ENCODE peak calls at places on chromosomes 16 and 17, in six cellular contexts. Z is stimulated activated CD4-positive, alpha-beta T cell treated with anti-CD3 and anti-CD28 coated beads, Interleukin-1b, Interleukin-23, amount 100 ng/mL, for 24 hours; T is cardiac muscle cell; B is neural crest cell; O is LNCaP clone FGC; P is mucosa of descending colon. F is an unnamed sample.

GRCh38 chr17:77957215-77957868 is 1.2 kb upstream of the TNRC6C start:
- DNase-seq in Z (no peak), T (peak; percentile 6), B (peak; percentile 6), O (no peak), P (peak; percentile 4), F (no peak)

GRCh38 chr16:21301168-21301894 is 23.2 kb upstream of the CRYM start:
- DNase-seq in Z (peak; percentile 50), T (peak; percentile 60), B (peak; percentile 47), O (peak; percentile 38), P (peak; percentile 93), F (no peak)

GRCh38 chr16:27293343-27293742 is 20.4 kb upstream of the IL4R start:
- DNase-seq in Z (no peak), T (no peak), B (no peak), O (no peak), P (no peak), F (no peak)

GRCh38 chr17:28405632-28406477 is at the start of gene SLC46A1:
- DNase-seq in Z (peak; percentile 59), T (peak; percentile 67), B (peak; percentile 48), O (no peak), P (peak; percentile 60), F (no peak)

GRCh38 chr16:11737678-11738077 is 5.0 kb downstream of the TXNDC11 start:
- DNase-seq in Z (no peak), T (no peak), B (no peak), O (no peak), P (no peak), F (no peak)

GRCh38 chr16:50602531-50603205 is 54.5 kb downstream of the NKD1 start:
- DNase-seq in Z (no peak), T (no peak), B (no peak), O (peak; percentile 67), P (peak; percentile 10), F (no peak)

GRCh38 chr16:29804455-29805231 is 1.7 kb upstream of the MAZ start:
- DNase-seq in Z (no peak), T (no peak), B (no peak), O (peak; percentile 59), P (peak; percentile 59), F (no peak)

GRCh38 chr16:84712138-84712671 is 12.4 kb downstream of the USP10 start:
- DNase-seq in Z (no peak), T (no peak), B (no peak), O (no peak), P (no peak), F (no peak)

GRCh38 chr16:69938981-69939820 is 11.9 kb upstream of the CLEC18A start:
- DNase-seq in Z (no peak), T (no peak), B (no peak), O (no peak), P (no peak), F (no peak)

GRCh38 chr17:1455291-1455747 is 713 bp downstream of the CRK start:
- DNase-seq in Z (no peak), T (peak; percentile 78), B (peak; percentile 49), O (peak; percentile 41), P (peak; percentile 66), F (peak; percentile 36)

GRCh38 chr17:30300803-30301202 is 9.1 kb upstream of the BLMH start:
- DNase-seq in Z (no peak), T (no peak), B (no peak), O (no peak), P (no peak), F (no peak)

GRCh38 chr16:12532871-12533610 is 270.6 kb downstream of the CPPED1 start:
- DNase-seq in Z (no peak), T (no peak), B (no peak), O (no peak), P (no peak), F (no peak)

GRCh38 chr17:44738214-44738906 is 20.4 kb upstream of the ADAM11 start:
- DNase-seq in Z (no peak), T (no peak), B (no peak), O (no peak), P (no peak), F (peak; percentile 70)

GRCh38 chr16:81928975-81929374 is 82.3 kb downstream of the SDR42E1 start:
- DNase-seq in Z (peak; percentile 1), T (no peak), B (no peak), O (no peak), P (peak; percentile 17), F (no peak)

GRCh38 chr16:76226481-76226880 is 50.7 kb upstream of the CNTNAP4 start:
- DNase-seq in Z (no peak), T (no peak), B (no peak), O (no peak), P (no peak), F (no peak)

GRCh38 chr16:6880263-6880662 is 452.4 kb upstream of the RBFOX1 start:
- DNase-seq in Z (no peak), T (no peak), B (no peak), O (peak; percentile 15), P (no peak), F (no peak)